ENCODE peak calls at places on chromosomes 16 and 17, in five cellular contexts. G, M, I, Q and H are unnamed samples.

GRCh38 chr16:50680907-50681885 is at the start of gene SNX20:
- DNase-seq in G (no peak), M (no peak), I (peak; percentile 83), Q (peak; percentile 67), H (no peak)

GRCh38 chr16:4032768-4033167 is 83.5 kb downstream of the ADCY9 start:
- DNase-seq in G (peak; percentile 78), M (peak; percentile 43), I (no peak), Q (peak; percentile 74), H (no peak)

GRCh38 chr17:8465381-8466158 is 29.9 kb downstream of the NDEL1 start:
- DNase-seq in G (no peak), M (no peak), I (no peak), Q (no peak), H (no peak)

GRCh38 chr16:25184771-25185170 is 32.0 kb upstream of the AQP8 start:
- DNase-seq in G (no peak), M (no peak), I (no peak), Q (no peak), H (no peak)

GRCh38 chr17:14299261-14300093 is 1.4 kb upstream of the HS3ST3B1 start:
- DNase-seq in G (peak; percentile 68), M (no peak), I (peak; percentile 40), Q (no peak), H (no peak)

GRCh38 chr16:66416136-66416535 is 11.0 kb upstream of the BEAN1 start:
- DNase-seq in G (no peak), M (no peak), I (no peak), Q (no peak), H (no peak)

GRCh38 chr17:19703106-19703775 is 13.1 kb downstream of the SLC47A2 start:
- DNase-seq in G (peak; percentile 81), M (no peak), I (no peak), Q (no peak), H (no peak)

GRCh38 chr17:73690581-73691135 is 46.4 kb upstream of the SDK2 start:
- DNase-seq in G (no peak), M (no peak), I (no peak), Q (no peak), H (no peak)

GRCh38 chr17:49110504-49110903 is 22.1 kb upstream of the B4GALNT2 start:
- DNase-seq in G (no peak), M (no peak), I (no peak), Q (no peak), H (no peak)

GRCh38 chr17:73342057-73342522 is 30.3 kb upstream of the CDC42EP4 start:
- DNase-seq in G (peak; percentile 76), M (peak; percentile 21), I (peak; percentile 20), Q (peak; percentile 84), H (peak; percentile 58)

GRCh38 chr17:1083451-1084187 is 86.7 kb downstream of the TIMM22 start:
- DNase-seq in G (no peak), M (no peak), I (no peak), Q (no peak), H (no peak)

GRCh38 chr16:86387461-86388440 is 122.6 kb upstream of the FOXF1 start:
- DNase-seq in G (no peak), M (no peak), I (no peak), Q (no peak), H (no peak)

GRCh38 chr16:65375651-65376050 is 253.8 kb upstream of the CDH11 start:
- DNase-seq in G (no peak), M (no peak), I (no peak), Q (no peak), H (no peak)

GRCh38 chr16:75065808-75066149 is 50.8 kb downstream of the LDHD start:
- DNase-seq in G (no peak), M (no peak), I (no peak), Q (no peak), H (no peak)

GRCh38 chr17:681738-682137 is 32.9 kb downstream of the VPS53 start:
- DNase-seq in G (no peak), M (no peak), I (no peak), Q (no peak), H (no peak)

GRCh38 chr17:8630227-8630801 is at the start of gene MYH10:
- DNase-seq in G (no peak), M (no peak), I (no peak), Q (no peak), H (no peak)

GRCh38 chr16:85490971-85491771 is 122.0 kb upstream of the GSE1 start:
- DNase-seq in G (no peak), M (no peak), I (peak; percentile 23), Q (no peak), H (no peak)

GRCh38 chr17:55303701-55304145 is 39.0 kb downstream of the HLF start:
- DNase-seq in G (no peak), M (no peak), I (no peak), Q (no peak), H (no peak)

GRCh38 chr17:5759501-5759925 is 175.2 kb upstream of the NLRP1 start:
- DNase-seq in G (no peak), M (no peak), I (no peak), Q (no peak), H (no peak)

GRCh38 chr17:74219576-74220133 is 6.3 kb downstream of the TTYH2 start:
- DNase-seq in G (no peak), M (no peak), I (no peak), Q (no peak), H (no peak)

GRCh38 chr16:87784812-87785211 is 19.0 kb upstream of the KLHDC4 start:
- DNase-seq in G (no peak), M (no peak), I (no peak), Q (no peak), H (no peak)

GRCh38 chr16:86680137-86680536 is 101.8 kb downstream of the FOXL1 start:
- DNase-seq in G (no peak), M (no peak), I (no peak), Q (no peak), H (no peak)

GRCh38 chr17:13542612-13543011 is 59.1 kb downstream of the HS3ST3A1 start:
- DNase-seq in G (no peak), M (no peak), I (no peak), Q (no peak), H (no peak)

GRCh38 chr17:27601069-27601974 is 29.7 kb upstream of the LGALS9 start:
- DNase-seq in G (no peak), M (peak; percentile 70), I (peak; percentile 91), Q (peak; percentile 80), H (peak; percentile 87)

GRCh38 chr17:65457635-65458257 is 103.7 kb downstream of the AXIN2 start:
- DNase-seq in G (no peak), M (no peak), I (no peak), Q (no peak), H (no peak)

GRCh38 chr17:65456368-65457151 is 104.9 kb downstream of the AXIN2 start:
- DNase-seq in G (no peak), M (no peak), I (no peak), Q (no peak), H (no peak)

GRCh38 chr17:65455154-65455971 is 106.1 kb downstream of the AXIN2 start:
- DNase-seq in G (no peak), M (no peak), I (no peak), Q (no peak), H (no peak)

GRCh38 chr17:65457183-65457582 is 104.3 kb downstream of the AXIN2 start:
- DNase-seq in G (no peak), M (no peak), I (no peak), Q (no peak), H (no peak)

GRCh38 chr17:65455972-65456343 is 105.5 kb downstream of the AXIN2 start:
- DNase-seq in G (no peak), M (no peak), I (no peak), Q (no peak), H (no peak)
- TF ChIP-seq CTCF in G (peak; percentile 38), M (peak; percentile 40), I (no peak), Q (peak; percentile 22), H (peak; percentile 9)

GRCh38 chr17:38456031-38456815 is 28.0 kb downstream of the ARHGAP23 start:
- DNase-seq in G (no peak), M (no peak), I (no peak), Q (no peak), H (no peak)
- H3K4me3 ChIP-seq in G (no peak overlapping the region), M (no peak overlapping the region), I (no peak overlapping the region), Q (no peak overlapping the region), H (no peak overlapping the region)

GRCh38 chr17:2704890-2705248 is 6.7 kb downstream of the CLUH start:
- DNase-seq in G (peak; percentile 46), M (no peak), I (no peak), Q (no peak), H (no peak)
- H3K4me1 ChIP-seq in G (peaks cover 27% of the 10 kb centered on the region), M (peaks cover 27% of the 10 kb centered on the region), I (peaks cover 37% of the 10 kb centered on the region), Q (peaks cover 5% of the 10 kb centered on the region), H (peaks cover 39% of the 10 kb centered on the region)

GRCh38 chr16:22099256-22099975 is 7.1 kb downstream of the VWA3A start:
- DNase-seq in G (no peak), M (no peak), I (no peak), Q (no peak), H (no peak)
- TF ChIP-seq CTCF in G (no peak), M (no peak), I (no peak), Q (no peak), H (no peak)

GRCh38 chr17:81252336-81253329 is 13.5 kb downstream of the NDUFAF8 start:
- DNase-seq in G (no peak), M (no peak), I (no peak), Q (no peak), H (no peak)
- H3K4me3 ChIP-seq in G (no peak overlapping the region), M (no peak overlapping the region), I (no peak overlapping the region), Q (no peak overlapping the region), H (no peak overlapping the region)

GRCh38 chr17:40022497-40022896 is 7.3 kb downstream of the CSF3 start:
- DNase-seq in G (no peak), M (no peak), I (no peak), Q (no peak), H (no peak)
- H3K4me1 ChIP-seq in G (peaks cover 70% of the 10 kb centered on the region), M (peaks cover 7% of the 10 kb centered on the region), I (peaks cover 12% of the 10 kb centered on the region), Q (no peaks in the 10 kb centered on the region), H (peaks cover 21% of the 10 kb centered on the region)

DNA sequence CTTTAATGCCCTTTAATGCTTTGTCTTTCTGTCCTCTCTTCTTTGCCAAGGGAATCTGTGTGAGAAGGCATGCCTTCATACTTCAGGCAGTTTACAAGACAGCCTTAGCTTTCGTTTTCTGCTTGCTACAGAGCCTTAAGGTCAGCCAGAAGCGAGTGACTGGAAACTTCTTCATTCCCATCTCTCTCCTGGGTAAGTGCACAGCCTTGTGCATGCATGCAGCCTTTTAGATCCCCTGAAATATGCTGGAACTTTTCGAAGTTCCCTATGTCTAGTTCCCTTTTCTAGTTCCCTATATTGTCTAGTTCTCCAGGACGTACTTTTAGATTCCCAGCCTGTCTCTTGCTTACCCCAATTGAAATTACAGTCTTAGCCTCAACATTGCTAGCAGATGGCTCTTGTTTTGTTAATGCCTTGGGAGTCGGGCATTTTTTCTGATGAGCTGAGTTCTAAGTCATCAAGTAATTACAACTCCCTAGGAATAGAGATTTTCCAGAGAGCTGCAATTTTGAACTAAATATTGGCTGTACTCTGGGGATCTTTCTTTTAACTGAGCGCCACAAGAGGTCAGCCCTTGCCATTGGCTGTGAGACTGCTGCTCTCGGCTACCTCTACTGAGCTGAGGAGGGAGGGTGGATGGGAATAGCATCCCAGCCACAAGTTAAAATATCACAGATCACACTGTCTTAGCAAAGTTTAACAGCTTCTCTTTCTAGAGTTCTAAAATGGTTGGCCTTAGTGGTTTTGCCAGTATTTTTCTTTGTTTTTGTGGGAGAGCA is 22.7 kb upstream of the PPM1D start:
- DNase-seq in G (no peak), M (no peak), I (no peak), Q (no peak), H (peak; percentile 41)
- TF ChIP-seq CTCF in G (peak; percentile 18), M (peak; percentile 36), I (no peak), Q (peak; percentile 44), H (peak; percentile 14)